ENCODE peak calls at places on chromosomes 16 and 17, in five cellular contexts. V is BE2C, H is anterior cingulate cortex, U is C1 segment of cervical spinal cord, Q is GM12891. B is an unnamed sample.

GRCh38 chr17:38864636-38865398 is 5.0 kb upstream of the LASP1 start:
- DNase-seq in V (peak), H (no peak), U (no peak), Q (no peak), B (no peak)

GRCh38 chr16:4319454-4319853 is 3.6 kb downstream of the GLIS2 start:
- DNase-seq in V (no peak), H (no peak), U (no peak), Q (peak), B (peak)

GRCh38 chr17:565506-565905 is 149.1 kb downstream of the VPS53 start:
- DNase-seq in V (peak), H (no peak), U (no peak), Q (no peak), B (no peak)

GRCh38 chr16:66927012-66927436 is 1.7 kb upstream of the RRAD start:
- DNase-seq in V (peak), H (no peak), U (no peak), Q (no peak), B (no peak)

GRCh38 chr17:2937331-2938003 is 125.9 kb downstream of the OR1D5 start:
- DNase-seq in V (peak), H (no peak), U (no peak), Q (no peak), B (no peak)

GRCh38 chr17:79340771-79341528 is 266.3 kb downstream of the ENGASE start:
- DNase-seq in V (no peak), H (no peak), U (no peak), Q (peak), B (no peak)

GRCh38 chr16:24993722-24994686 is 21.2 kb downstream of the ARHGAP17 start:
- DNase-seq in V (no peak), H (no peak), U (no peak), Q (no peak), B (no peak)

GRCh38 chr17:21263351-21263750 is 10.1 kb upstream of the NATD1 start:
- DNase-seq in V (no peak), H (no peak), U (no peak), Q (no peak), B (no peak)

GRCh38 chr17:82970067-82970466 is 109.3 kb upstream of the METRNL start:
- DNase-seq in V (no peak), H (no peak), U (no peak), Q (no peak), B (no peak)